ENCODE peak calls at places on chromosome 21, in eight cellular contexts. V, Z, R, U, D, A, P and M are unnamed samples.

GRCh38 chr21:29279531-29279930 is 19.2 kb upstream of the BACH1 start:
- DNase-seq in A (no peak), R (no peak), U (no peak), P (no peak), D (no peak), V (no peak), Z (no peak), M (no peak)

GRCh38 chr21:31351438-31351837 is 7.4 kb upstream of the TIAM1 start:
- DNase-seq in P (no peak), U (peak; percentile 67), A (peak; percentile 58), R (no peak), V (no peak), Z (no peak), D (no peak), M (peak; percentile 51)

GRCh38 chr21:26966360-26966977 is 419 bp downstream of the ADAMTS5 start:
- DNase-seq in V (no peak), R (no peak), A (peak; percentile 14), D (no peak), U (peak; percentile 19), P (no peak), Z (no peak), M (peak; percentile 17)

GRCh38 chr21:35400233-35400939 is 351.3 kb upstream of the RUNX1 start:
- DNase-seq in V (no peak), D (peak; percentile 12), A (peak; percentile 80), Z (no peak), P (peak; percentile 57), U (peak; percentile 71), R (peak; percentile 73), M (peak; percentile 84)

GRCh38 chr21:39187141-39187540 is 3.9 kb upstream of the PSMG1 start:
- DNase-seq in A (no peak), D (no peak), Z (no peak), V (no peak), P (no peak), R (no peak), U (no peak), M (no peak)

GRCh38 chr21:17554619-17555472 is 42.0 kb downstream of the CXADR start:
- DNase-seq in Z (no peak), V (no peak), D (no peak), U (peak; percentile 5), R (peak; percentile 25), P (no peak), A (no peak), M (peak; percentile 5)

GRCh38 chr21:29164330-29164942 is 34.0 kb downstream of the MAP3K7CL start:
- DNase-seq in U (peak; percentile 81), Z (no peak), D (no peak), R (peak; percentile 74), V (no peak), P (no peak), A (peak; percentile 89), M (peak; percentile 95)

GRCh38 chr21:34668803-34669148 is at the start of gene CLIC6:
- DNase-seq in A (no peak), Z (peak; percentile 76), R (no peak), D (no peak), V (no peak), P (peak; percentile 92), U (no peak), M (no peak)

GRCh38 chr21:36524477-36524876 is 44.6 kb upstream of the CLDN14 start:
- DNase-seq in A (no peak), R (no peak), D (no peak), P (no peak), V (no peak), Z (no peak), U (no peak), M (no peak)

GRCh38 chr21:36522174-36522810 is 42.4 kb upstream of the CLDN14 start:
- DNase-seq in V (no peak), P (no peak), A (no peak), Z (no peak), U (no peak), D (no peak), R (no peak), M (no peak)

GRCh38 chr21:36517366-36518075 is 37.6 kb upstream of the CLDN14 start:
- DNase-seq in Z (no peak), D (no peak), R (no peak), V (no peak), U (no peak), P (no peak), A (no peak), M (no peak)

GRCh38 chr21:36516271-36516670 is 36.3 kb upstream of the CLDN14 start:
- DNase-seq in A (no peak), P (no peak), D (no peak), Z (no peak), U (no peak), R (no peak), V (no peak), M (no peak)

DNA sequence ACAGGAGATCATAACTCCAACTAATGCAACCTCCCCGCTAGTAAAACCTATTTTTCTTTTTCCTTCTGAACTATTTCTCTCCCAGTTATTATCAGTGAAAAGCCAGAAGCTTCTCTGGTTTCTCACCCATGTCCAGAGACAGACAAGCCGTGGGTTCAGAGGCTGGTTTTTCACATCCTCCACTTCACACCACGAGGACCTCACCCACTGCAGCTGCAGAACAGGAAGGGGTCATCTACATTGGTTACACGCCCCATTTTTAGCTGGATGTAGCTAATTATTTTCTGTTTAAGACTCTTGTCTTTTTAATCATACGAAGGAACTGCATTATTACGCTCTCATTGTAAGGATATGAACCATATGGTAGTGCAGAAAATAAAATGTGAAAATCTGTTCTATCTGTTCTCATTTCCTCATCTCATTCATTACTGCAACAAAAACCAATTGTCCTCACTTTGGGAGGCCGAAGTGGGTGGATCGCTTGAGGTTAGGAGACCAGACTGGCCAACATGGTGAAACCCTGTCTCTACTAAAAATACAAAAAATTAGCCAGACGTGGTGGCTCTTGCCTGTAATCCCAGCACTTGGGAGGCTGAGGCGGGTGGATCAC is 39.1 kb upstream of the CLDN14 start:
- DNase-seq in P (no peak), D (no peak), A (no peak), R (no peak), V (no peak), U (no peak), Z (no peak), M (no peak)
- TF ChIP-seq CTCF in P (no peak), D (no peak), A (no peak), R (no peak), V (no peak), U (no peak), Z (no peak), M (no peak)

DNA sequence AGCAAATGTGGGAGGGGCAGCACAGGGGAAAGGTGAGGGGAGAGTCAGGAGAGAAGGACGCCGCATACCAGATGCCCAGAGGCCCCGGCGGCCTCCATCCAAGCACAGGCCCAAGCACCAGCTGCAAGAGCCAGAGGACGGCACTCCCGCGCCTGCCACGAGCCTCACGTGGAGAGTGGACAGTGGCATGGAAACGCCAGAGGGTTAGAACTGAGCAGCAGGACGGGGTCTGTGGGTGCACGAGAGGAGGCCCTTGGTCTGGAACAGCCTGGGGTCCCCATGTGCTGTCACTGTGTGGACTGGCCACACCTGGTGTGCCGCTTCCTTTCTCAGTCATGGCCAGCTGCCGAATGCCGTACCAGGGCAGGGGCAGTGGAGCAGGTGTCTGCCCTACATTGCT is 68.7 kb downstream of the AGPAT3 start:
- DNase-seq in V (no peak), R (no peak), A (no peak), Z (no peak), U (no peak), P (no peak), D (no peak), M (no peak)
- H3K4me3 ChIP-seq in V (no peak overlapping the region), R (no peak overlapping the region), A (no peak overlapping the region), Z (no peak overlapping the region), U (no peak overlapping the region), P (no peak overlapping the region), D (no peak overlapping the region), M (no peak overlapping the region)

DNA sequence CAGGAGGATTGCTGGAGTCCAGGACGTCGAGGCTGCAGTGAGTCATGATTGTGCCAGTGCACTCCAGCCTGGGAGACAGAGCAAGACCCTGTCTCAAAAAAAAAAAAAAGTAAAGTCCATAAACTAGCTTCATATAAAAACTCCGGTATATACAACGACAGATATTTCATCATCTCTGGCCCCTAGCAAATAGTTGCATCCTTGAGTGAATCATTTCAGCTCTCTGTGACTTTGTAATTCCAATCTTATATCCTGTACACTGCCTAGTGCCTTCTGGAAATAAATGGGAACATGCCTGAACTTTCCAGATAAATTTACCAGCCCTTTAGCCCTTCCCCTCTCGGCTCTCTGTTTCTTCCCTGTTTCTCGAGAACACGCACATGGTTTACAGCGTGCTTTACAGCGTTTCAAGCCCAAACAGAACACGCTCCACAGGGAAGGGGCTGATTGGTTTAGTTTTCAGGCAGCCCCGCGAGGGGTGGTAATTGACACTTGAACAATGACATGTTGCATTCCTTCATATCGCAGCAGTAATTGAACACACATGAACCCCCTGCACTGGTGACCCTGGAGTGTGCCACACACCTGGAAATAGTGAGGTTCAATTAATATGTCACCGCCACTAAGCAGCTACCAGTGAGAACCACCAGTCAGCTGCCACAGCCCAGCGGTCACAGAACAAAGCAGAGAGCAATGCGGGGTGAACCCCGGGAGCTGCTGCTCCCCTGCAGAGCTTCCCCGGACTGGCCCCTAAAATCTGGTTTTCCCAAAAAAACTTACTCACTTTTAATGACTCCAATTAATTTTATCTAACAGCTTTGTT is 35.7 kb upstream of the SIM2 start:
- DNase-seq in D (no peak), P (no peak), A (no peak), Z (no peak), U (no peak), R (no peak), V (no peak), M (no peak)
- TF ChIP-seq CTCF in D (no peak), P (no peak), A (no peak), Z (no peak), U (no peak), R (no peak), V (no peak), M (no peak)

GRCh38 chr21:46100020-46100419 is 2.1 kb downstream of the COL6A2 start:
- DNase-seq in V (no peak), U (no peak), Z (peak; percentile 17), D (no peak), P (no peak), R (no peak), A (no peak), M (no peak)

GRCh38 chr21:46097826-46098286 is at the start of gene COL6A2:
- DNase-seq in U (peak; percentile 59), R (no peak), V (peak; percentile 15), Z (peak; percentile 72), D (peak; percentile 22), A (peak; percentile 67), P (peak; percentile 91), M (peak; percentile 76)

GRCh38 chr21:46096997-46097825 is 701 bp upstream of the COL6A2 start:
- DNase-seq in D (no peak), Z (peak; percentile 62), R (no peak), P (peak; percentile 59), A (no peak), U (no peak), V (no peak), M (no peak)

GRCh38 chr21:46099476-46099875 is 1.6 kb downstream of the COL6A2 start:
- DNase-seq in U (no peak), R (no peak), Z (peak; percentile 65), V (peak; percentile 3), D (no peak), A (no peak), P (peak; percentile 79), M (peak; percentile 47)

DNA sequence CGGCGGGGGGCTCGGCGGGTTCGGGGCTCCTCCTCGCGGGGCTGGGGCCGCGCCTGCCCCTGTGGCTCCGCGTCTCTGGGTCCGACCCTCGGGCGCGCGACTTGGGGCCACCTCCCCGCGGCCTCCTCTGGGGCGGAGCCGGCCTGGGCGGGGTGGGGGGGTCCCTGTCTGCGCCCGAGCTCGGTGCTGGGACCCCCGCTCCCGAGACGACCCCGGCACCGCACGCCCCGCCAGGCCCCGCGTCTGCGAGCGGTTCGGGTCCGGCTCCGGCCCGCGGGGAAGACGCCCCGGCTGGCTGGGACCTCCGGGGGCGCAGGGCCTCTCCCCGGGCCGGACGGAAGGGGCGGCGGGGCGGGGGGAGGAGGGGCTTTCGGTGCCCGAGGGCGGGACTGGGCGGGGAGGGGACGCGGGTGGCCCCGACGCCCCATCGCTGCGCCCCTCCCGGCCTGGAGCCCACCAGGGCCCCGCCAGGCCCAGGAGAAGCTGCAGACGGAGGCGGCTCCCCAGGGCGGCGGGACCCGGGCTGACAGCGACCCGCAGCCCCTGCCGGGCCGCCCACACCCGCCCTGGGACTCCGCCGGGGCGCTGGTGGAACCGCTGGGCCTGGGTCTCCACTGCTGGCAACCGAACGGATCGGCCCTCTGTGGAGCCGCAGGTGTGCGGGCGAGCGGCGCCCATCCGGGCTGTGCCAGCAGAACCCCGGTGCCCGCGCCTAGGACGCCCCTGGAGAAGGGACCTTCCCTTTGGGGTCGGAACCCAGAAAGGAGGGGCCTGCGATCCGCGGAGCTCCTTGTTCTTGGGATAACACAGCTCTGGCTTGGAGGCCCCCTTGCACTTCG is 610 bp downstream of the COL6A2 start:
- DNase-seq in V (peak; percentile 0), A (no peak), R (no peak), U (no peak), D (no peak), P (peak; percentile 75), Z (peak; percentile 64), M (no peak)
- H3K4me3 ChIP-seq in V (peak overlapping the region; percentile 88), A (peak overlapping the region; percentile 77), R (no peak overlapping the region), U (peak overlapping the region; percentile 79), D (peak overlapping the region; percentile 55), P (peak overlapping the region; percentile 82), Z (peak overlapping the region; percentile 57), M (peak overlapping the region; percentile 82)